ENCODE peak calls at places on chromosomes 12 and 14, in four cellular contexts. Z is PC-3, Y is neural progenitor cell, D is GM23338. T is an unnamed sample.

GRCh38 chr12:109393437-109394345 is 46.0 kb downstream of the MYO1H start:
- DNase-seq in D (peak; percentile 77), Z (peak; percentile 85), Y (peak; percentile 67), T (peak; percentile 71)

GRCh38 chr12:80053048-80053790 is 46.1 kb upstream of the OTOGL start:
- DNase-seq in Z (peak; percentile 40), Y (no peak), D (no peak), T (peak; percentile 96)

GRCh38 chr14:28777773-28778606 is 11.4 kb downstream of the FOXG1 start:
- DNase-seq in Z (no peak), Y (peak; percentile 79), D (peak; percentile 83), T (no peak)

GRCh38 chr12:107169200-107169599 is 75.9 kb upstream of the CRY1 start:
- DNase-seq in D (no peak), Z (no peak), Y (no peak), T (no peak)

GRCh38 chr14:20112321-20112720 is 1.8 kb downstream of the OR4K17 start:
- DNase-seq in Z (no peak), D (no peak), Y (no peak), T (no peak)

GRCh38 chr12:54601841-54602240 is 13.4 kb upstream of the PPP1R1A start:
- DNase-seq in D (peak; percentile 58), Z (peak; percentile 26), Y (no peak), T (peak; percentile 47)

GRCh38 chr12:54569995-54570531 is 18.4 kb downstream of the PPP1R1A start:
- DNase-seq in Y (no peak), Z (no peak), D (no peak), T (no peak)

GRCh38 chr12:50174971-50175715 is 8.0 kb upstream of the CERS5 start:
- DNase-seq in D (peak; percentile 87), Z (peak; percentile 88), Y (peak; percentile 83), T (peak; percentile 82)

GRCh38 chr12:131407221-131408035 is 303.5 kb upstream of the SFSWAP start:
- DNase-seq in Y (no peak), Z (no peak), D (no peak), T (no peak)

GRCh38 chr14:51848120-51848519 is 12.3 kb upstream of the GNG2 start:
- DNase-seq in Z (no peak), Y (no peak), D (no peak), T (peak; percentile 61)

GRCh38 chr14:97021571-97022171 is 224.5 kb downstream of the VRK1 start:
- DNase-seq in Z (peak; percentile 50), Y (no peak), D (peak; percentile 68), T (no peak)

GRCh38 chr12:82596484-82596883 is 90.2 kb upstream of the TMTC2 start:
- DNase-seq in Y (no peak), Z (no peak), D (no peak), T (no peak)

GRCh38 chr12:11431486-11431885 is 36.1 kb upstream of the PRB2 start:
- DNase-seq in Z (no peak), D (no peak), Y (no peak), T (no peak)

GRCh38 chr14:67908061-67908767 is 88.6 kb downstream of the RAD51B start:
- DNase-seq in D (no peak), Z (no peak), Y (no peak), T (peak; percentile 23)

GRCh38 chr12:9729082-9729481 is 3.8 kb downstream of the CLECL1 start:
- DNase-seq in Z (no peak), Y (no peak), D (no peak), T (no peak)

GRCh38 chr14:101593411-101594181 is 32.3 kb downstream of the DIO3 start:
- DNase-seq in Z (no peak), D (no peak), Y (no peak), T (no peak)
- TF ChIP-seq EZH2phosphoT487 in Z (no peak), D (no peak), Y (no peak), T (no peak)

GRCh38 chr14:89452281-89452680 is 35.2 kb upstream of the FOXN3 start:
- DNase-seq in Y (no peak), Z (no peak), D (no peak), T (no peak)

GRCh38 chr14:89454971-89455370 is 37.9 kb upstream of the FOXN3 start:
- DNase-seq in D (no peak), Y (peak; percentile 47), Z (no peak), T (no peak)

GRCh38 chr14:89457007-89457406 is 40.0 kb upstream of the FOXN3 start:
- DNase-seq in Y (no peak), Z (no peak), D (no peak), T (no peak)

GRCh38 chr14:89458713-89459112 is 41.7 kb upstream of the FOXN3 start:
- DNase-seq in Y (no peak), D (no peak), Z (no peak), T (no peak)

DNA sequence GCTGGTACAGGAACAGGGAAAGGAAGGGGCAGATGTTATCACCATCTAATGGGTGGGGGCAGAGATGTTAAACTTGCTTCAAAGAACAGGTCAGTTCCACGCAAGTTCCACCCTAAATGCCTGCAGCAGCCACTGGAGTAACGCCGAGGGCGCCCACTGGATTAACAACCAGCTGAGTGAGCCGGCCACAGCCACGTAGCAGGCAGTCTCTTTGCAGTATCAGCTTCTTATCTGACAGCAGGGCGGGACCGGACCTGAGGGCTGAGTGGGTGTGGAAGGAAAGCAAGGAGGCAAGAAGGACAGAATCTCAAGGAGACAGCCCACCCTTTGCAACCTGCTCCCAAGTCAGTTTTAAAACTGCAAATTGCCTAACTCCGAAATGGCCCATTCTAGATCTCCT is 38.4 kb upstream of the FOXN3 start:
- DNase-seq in Y (peak; percentile 13), Z (no peak), D (no peak), T (no peak)
- H3F3A ChIP-seq in Y (peaks cover 7% of the 10 kb centered on the region), Z (no peaks in the 10 kb centered on the region), D (peaks cover 5% of the 10 kb centered on the region), T (no peaks in the 10 kb centered on the region)

GRCh38 chr12:106135781-106136180 is 3.0 kb downstream of the NUAK1 start:
- DNase-seq in Z (peak; percentile 79), D (no peak), Y (peak; percentile 26), T (peak; percentile 88)
- H2AFZ ChIP-seq in Z (peak overlapping the region; percentile 24), D (no peak overlapping the region), Y (no peak overlapping the region), T (peak overlapping the region; percentile 44)

GRCh38 chr14:49924852-49925251 is 32.0 kb downstream of the ARF6 start:
- DNase-seq in D (no peak), Z (no peak), Y (no peak), T (no peak)
- TF ChIP-seq EZH2phosphoT487 in D (no peak), Z (no peak), Y (no peak), T (no peak)

DNA sequence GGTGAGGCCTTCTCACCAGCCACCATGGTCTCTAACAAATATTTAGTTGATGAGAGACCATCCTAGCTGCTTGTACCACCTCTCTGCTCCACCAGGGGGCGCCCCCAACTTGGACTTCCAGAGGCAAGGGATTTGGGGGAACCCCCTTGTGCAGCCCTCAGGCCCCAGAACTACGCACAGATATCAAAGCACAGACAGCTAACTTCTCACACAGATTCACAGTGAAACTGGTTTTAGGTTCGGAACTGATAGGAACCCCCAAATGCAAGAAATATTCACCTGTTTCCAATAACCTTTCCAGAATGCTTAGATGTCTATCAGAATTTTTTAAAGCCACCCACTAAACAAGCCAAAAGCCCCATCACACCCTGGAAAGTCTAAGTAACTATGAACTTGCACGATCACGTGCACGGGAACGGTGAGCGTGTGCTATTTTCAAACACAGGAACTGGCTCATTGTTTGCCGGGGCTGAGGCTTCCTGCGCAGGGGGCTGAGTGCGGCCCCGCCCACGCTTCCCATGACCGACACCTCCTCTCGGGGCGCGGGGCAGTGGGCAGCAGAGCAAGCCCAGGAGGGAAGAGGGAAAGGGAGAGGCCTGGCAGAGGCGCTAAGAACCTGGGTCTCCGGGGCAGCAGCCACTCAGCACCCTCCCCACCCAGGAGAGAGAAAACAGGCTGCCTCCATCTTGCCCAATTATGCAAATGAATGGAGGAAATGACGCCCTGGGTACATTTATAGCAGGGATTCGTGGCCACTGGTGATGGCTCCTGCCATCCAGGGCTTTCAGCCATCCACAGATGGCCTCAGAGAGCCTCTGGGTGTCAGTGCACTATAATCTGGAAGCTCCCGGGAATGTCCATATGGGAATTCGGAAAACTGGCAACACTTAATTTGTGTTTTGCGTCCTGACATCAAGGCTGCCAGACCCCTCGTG is 79.4 kb upstream of the GPR68 start:
- DNase-seq in D (peak; percentile 89), Z (peak; percentile 70), Y (peak; percentile 75), T (peak; percentile 55)
- H3F3A ChIP-seq in D (no peaks in the 10 kb centered on the region), Z (no peaks in the 10 kb centered on the region), Y (peaks cover 10% of the 10 kb centered on the region), T (no peaks in the 10 kb centered on the region)